ENCODE peak calls at places on chromosome 11, in six cellular contexts. L is coronary artery, C is MV-4-11, U is RWPE1, P is heart right ventricle, V is GM20000. B is an unnamed sample.

GRCh38 chr11:117045196-117045595 is 53.0 kb downstream of the SIK3 start:
- DNase-seq in P (no peak), U (no peak), L (no peak), C (no peak), V (no peak), B (no peak)

GRCh38 chr11:2463766-2464277 is 19.0 kb downstream of the KCNQ1 start:
- DNase-seq in P (peak; percentile 52), U (no peak), V (no peak), C (no peak), L (peak; percentile 53), B (no peak)

GRCh38 chr11:33829430-33830141 is 55.3 kb upstream of the FBXO3 start:
- DNase-seq in C (peak; percentile 56), L (no peak), V (peak; percentile 88), P (peak; percentile 57), U (peak; percentile 72), B (peak; percentile 61)

GRCh38 chr11:65298655-65299179 is 15.9 kb upstream of the CDC42EP2 start:
- DNase-seq in U (no peak), P (peak; percentile 77), L (peak; percentile 90), V (no peak), C (no peak), B (peak; percentile 84)

GRCh38 chr11:129402196-129402595 is 26.5 kb downstream of the BARX2 start:
- DNase-seq in V (no peak), P (no peak), U (no peak), L (no peak), C (no peak), B (no peak)

GRCh38 chr11:127493330-127493729 is 492.8 kb upstream of the KIRREL3 start:
- DNase-seq in C (no peak), V (no peak), P (no peak), L (no peak), U (no peak), B (no peak)

GRCh38 chr11:133078591-133079179 is 453.6 kb downstream of the OPCML start:
- DNase-seq in U (peak; percentile 21), V (peak; percentile 52), C (peak; percentile 26), P (peak; percentile 23), L (no peak), B (peak; percentile 56)

GRCh38 chr11:37322333-37323194 is 724.5 kb upstream of the RAG2 start:
- DNase-seq in L (no peak), V (no peak), C (no peak), U (no peak), P (no peak), B (no peak)

GRCh38 chr11:61042961-61043540 is 59.2 kb upstream of the CD5 start:
- DNase-seq in U (no peak), V (no peak), C (no peak), L (no peak), P (no peak), B (no peak)

GRCh38 chr11:110425751-110426545 is 3.8 kb upstream of the FDX1 start:
- DNase-seq in U (no peak), V (no peak), C (peak; percentile 43), L (no peak), P (no peak), B (no peak)

GRCh38 chr11:73784080-73784634 is 3.5 kb upstream of the MRPL48 start:
- DNase-seq in L (no peak), C (no peak), V (no peak), U (no peak), P (no peak), B (no peak)

GRCh38 chr11:36618025-36618700 is 20.1 kb upstream of the RAG2 start:
- DNase-seq in L (no peak), U (no peak), C (no peak), V (no peak), P (no peak), B (no peak)

GRCh38 chr11:35227551-35228341 is 88.8 kb downstream of the CD44 start:
- DNase-seq in L (no peak), C (peak; percentile 87), V (no peak), U (no peak), P (no peak), B (no peak)

GRCh38 chr11:1755344-1756023 is 5.1 kb upstream of the IFITM10 start:
- DNase-seq in P (peak; percentile 66), C (no peak), L (no peak), U (no peak), V (no peak), B (peak; percentile 84)

GRCh38 chr11:111000400-111001090 is 245.0 kb upstream of the POU2AF2 start:
- DNase-seq in V (no peak), U (no peak), C (peak; percentile 61), P (no peak), L (no peak), B (no peak)

GRCh38 chr11:534592-535518 is 521 bp downstream of the HRAS start:
- DNase-seq in P (no peak), V (peak; percentile 64), U (peak; percentile 79), L (no peak), C (peak; percentile 21), B (peak; percentile 56)

GRCh38 chr11:92527467-92527866 is 302.8 kb downstream of the FAT3 start:
- DNase-seq in C (no peak), P (no peak), L (no peak), V (no peak), U (no peak), B (no peak)

GRCh38 chr11:4704054-4704789 is at the start of gene MMP26:
- DNase-seq in V (no peak), U (no peak), C (no peak), L (no peak), P (no peak), B (no peak)

GRCh38 chr11:94201004-94201465 is 72.4 kb downstream of the PANX1 start:
- DNase-seq in P (no peak), C (no peak), L (no peak), V (no peak), U (no peak), B (no peak)

GRCh38 chr11:106276859-106277436 is 199.5 kb downstream of the AASDHPPT start:
- DNase-seq in P (no peak), L (no peak), V (no peak), U (peak; percentile 11), C (no peak), B (no peak)

GRCh38 chr11:9753031-9753430 is 89.2 kb downstream of the SWAP70 start:
- DNase-seq in L (no peak), V (no peak), P (no peak), C (peak; percentile 85), U (peak; percentile 51), B (no peak)

GRCh38 chr11:47466201-47466600 is 17.3 kb upstream of the RAPSN start:
- DNase-seq in P (no peak), U (no peak), V (no peak), L (no peak), C (no peak), B (no peak)

GRCh38 chr11:34250732-34251639 is 106.8 kb downstream of the ABTB2 start:
- DNase-seq in V (peak; percentile 29), L (peak; percentile 79), P (peak; percentile 70), C (peak; percentile 85), U (peak; percentile 85), B (peak; percentile 76)

GRCh38 chr11:97325693-97326092 is 935.9 kb downstream of the JRKL start:
- DNase-seq in P (no peak), C (no peak), U (no peak), V (no peak), L (no peak), B (no peak)

GRCh38 chr11:130124096-130124495 is 35.5 kb upstream of the ST14 start:
- DNase-seq in U (peak; percentile 81), L (peak; percentile 89), P (peak; percentile 53), V (no peak), C (peak; percentile 100), B (peak; percentile 87)

GRCh38 chr11:27469333-27469680 is 3.3 kb downstream of the LGR4 start:
- DNase-seq in V (no peak), L (no peak), U (no peak), C (no peak), P (no peak), B (no peak)

GRCh38 chr11:47259178-47259977 is 1.6 kb downstream of the NR1H3 start:
- DNase-seq in C (peak; percentile 28), U (no peak), P (peak; percentile 45), V (peak; percentile 61), L (no peak), B (peak; percentile 54)

GRCh38 chr11:2870955-2871720 is 14.4 kb downstream of the CDKN1C start:
- DNase-seq in L (no peak), V (no peak), P (no peak), C (no peak), U (no peak), B (no peak)

GRCh38 chr11:19079643-19080440 is 19.3 kb upstream of the MRGPRX2 start:
- DNase-seq in V (no peak), U (peak; percentile 92), P (no peak), L (no peak), C (no peak), B (no peak)

GRCh38 chr11:33920838-33921613 is 29.1 kb upstream of the LMO2 start:
- DNase-seq in C (peak; percentile 94), P (no peak), U (no peak), V (peak; percentile 65), L (no peak), B (no peak)

GRCh38 chr11:105862736-105863367 is 159.2 kb downstream of the MSANTD4 start:
- DNase-seq in L (no peak), P (no peak), V (peak; percentile 14), U (peak; percentile 34), C (peak; percentile 39), B (no peak)

GRCh38 chr11:74377689-74378088 is 20.5 kb downstream of the PGM2L1 start:
- DNase-seq in C (no peak), U (no peak), V (no peak), P (no peak), L (no peak), B (no peak)

GRCh38 chr11:132278801-132279574 is 908.6 kb downstream of the NTM start:
- DNase-seq in U (no peak), L (no peak), P (no peak), V (peak; percentile 44), C (no peak), B (no peak)

B was measured in Right ventricle myocardium superior.